ENCODE peak calls at places on chromosomes 6 and 20, in four cellular contexts. U is CD4-positive, alpha-beta T cell; E is vagina; R is HFF-Myc. F is an unnamed sample.
A peak's percentile ranks its signal among the peaks of the same experiment; 100 is the strongest.

GRCh38 chr6:89035252-89036106 is 45.1 kb upstream of the PNRC1 start:
- DNase-seq in U (no peak), E (peak; percentile 100), R (peak; percentile 59), F (peak; percentile 100)

GRCh38 chr20:8226106-8226505 is 94.0 kb downstream of the PLCB1 start:
- DNase-seq in R (no peak), E (no peak), U (no peak), F (no peak)

GRCh38 chr20:58237318-58238182 is 9.1 kb upstream of the ANKRD60 start:
- DNase-seq in R (no peak), E (no peak), U (no peak), F (no peak)

GRCh38 chr6:141726158-141726557 is 406.6 kb upstream of the GJE1 start:
- DNase-seq in R (no peak), E (no peak), U (no peak), F (no peak)

GRCh38 chr6:82842721-82843120 is 222.9 kb downstream of the UBE3D start:
- DNase-seq in E (no peak), U (no peak), R (peak; percentile 20), F (no peak)

GRCh38 chr6:73585566-73586415 is 65.0 kb upstream of the EEF1A1 start:
- DNase-seq in R (peak; percentile 56), U (no peak), E (no peak), F (peak; percentile 64)

GRCh38 chr6:155528982-155529453 is 73.4 kb upstream of the NOX3 start:
- DNase-seq in E (no peak), R (peak; percentile 61), U (no peak), F (peak; percentile 80)

GRCh38 chr20:16699287-16699686 is 30.5 kb upstream of the SNRPB2 start:
- DNase-seq in U (no peak), E (no peak), R (no peak), F (no peak)

GRCh38 chr6:69918766-69919165 is 52.4 kb downstream of the COL19A1 start:
- DNase-seq in E (no peak), R (no peak), U (no peak), F (no peak)

GRCh38 chr6:154653853-154654252 is 79.4 kb upstream of the SCAF8 start:
- DNase-seq in R (peak; percentile 50), U (no peak), E (no peak), F (peak; percentile 95)

GRCh38 chr6:14165091-14165490 is 47.5 kb downstream of the CD83 start:
- DNase-seq in E (no peak), U (no peak), R (peak; percentile 21), F (peak; percentile 64)

GRCh38 chr6:43052842-43053544 is 658 bp downstream of the CUL7 start:
- DNase-seq in U (no peak), E (no peak), R (no peak), F (peak; percentile 21)

GRCh38 chr6:37624606-37625574 is 72.8 kb downstream of the MDGA1 start:
- DNase-seq in E (no peak), U (no peak), R (no peak), F (peak; percentile 74)

GRCh38 chr6:8060346-8060745 is 3.8 kb downstream of the BLOC1S5 start:
- DNase-seq in R (no peak), E (no peak), U (no peak), F (no peak)

GRCh38 chr6:119076173-119076965 is 2.1 kb downstream of the FAM184A start:
- DNase-seq in R (no peak), U (no peak), E (no peak), F (no peak)

GRCh38 chr6:141744194-141744925 is 388.4 kb upstream of the GJE1 start:
- DNase-seq in U (no peak), R (no peak), E (no peak), F (no peak)

GRCh38 chr6:131652472-131652871 is 15.4 kb downstream of the ENPP3 start:
- DNase-seq in R (no peak), E (no peak), U (no peak), F (peak; percentile 79)

GRCh38 chr6:118739976-118740771 is 88.8 kb upstream of the CEP85L start:
- DNase-seq in E (peak; percentile 11), R (peak; percentile 39), U (no peak), F (peak; percentile 32)

GRCh38 chr6:51350308-51350904 is 531.7 kb downstream of the TFAP2B start:
- DNase-seq in U (no peak), R (no peak), E (no peak), F (peak; percentile 29)

GRCh38 chr20:19695081-19695480 is 63.0 kb upstream of the RIN2 start:
- DNase-seq in R (no peak), U (no peak), E (no peak), F (no peak)

GRCh38 chr20:17684077-17684888 is 2.2 kb upstream of the RRBP1 start:
- DNase-seq in R (no peak), E (no peak), U (no peak), F (no peak)

GRCh38 chr6:158595223-158595622 is 35.3 kb downstream of the TMEM181 start:
- DNase-seq in E (no peak), U (no peak), R (no peak), F (peak; percentile 15)

GRCh38 chr6:117906454-117906904 is 585 bp upstream of the SLC35F1 start:
- DNase-seq in U (no peak), E (no peak), R (no peak), F (no peak)

GRCh38 chr20:38304845-38305447 is 990 bp downstream of the BPI start:
- DNase-seq in U (no peak), E (no peak), R (no peak), F (peak; percentile 55)

GRCh38 chr6:133632206-133632605 is 256.7 kb upstream of the TCF21 start:
- DNase-seq in E (no peak), R (no peak), U (no peak), F (peak; percentile 59)

GRCh38 chr6:107867302-107867615 is 43.1 kb upstream of the SCML4 start:
- DNase-seq in R (no peak), U (no peak), E (no peak), F (no peak)

GRCh38 chr6:95431637-95432228 is 145.6 kb upstream of the MANEA start:
- DNase-seq in U (peak; percentile 3), R (peak; percentile 5), E (no peak), F (peak; percentile 63)

GRCh38 chr6:89481695-89482094 is 48.7 kb downstream of the ANKRD6 start:
- DNase-seq in E (no peak), R (no peak), U (no peak), F (no peak)

GRCh38 chr6:155943635-155944034 is 488.0 kb upstream of the NOX3 start:
- DNase-seq in U (no peak), R (no peak), E (no peak), F (peak; percentile 9)

GRCh38 chr6:157381631-157382621 is 936 bp downstream of the ZDHHC14 start:
- DNase-seq in R (no peak), E (no peak), U (peak; percentile 42), F (peak; percentile 57)

GRCh38 chr20:44576297-44576696 is 6.1 kb upstream of the PKIG start:
- DNase-seq in E (no peak), R (peak; percentile 52), U (no peak), F (peak; percentile 18)
- TF ChIP-seq CTCF in E (no peak), R (peak; percentile 53), U (no peak), F (no peak)

GRCh38 chr20:137668-138131 is 4.7 kb upstream of the DEFB126 start:
- DNase-seq in U (no peak), E (no peak), R (no peak), F (peak; percentile 13)
- TF ChIP-seq CTCF in U (no peak), E (no peak), R (peak; percentile 48), F (peak; percentile 39)

GRCh38 chr6:11193434-11193833 is 39.0 kb downstream of the NEDD9 start:
- DNase-seq in E (peak; percentile 34), R (no peak), U (no peak), F (no peak)

GRCh38 chr6:11192167-11192566 is 40.3 kb downstream of the NEDD9 start:
- DNase-seq in R (no peak), U (no peak), E (peak; percentile 52), F (no peak)

GRCh38 chr6:11196511-11197174 is 35.8 kb downstream of the NEDD9 start:
- DNase-seq in R (peak; percentile 83), E (peak; percentile 62), U (no peak), F (no peak)

GRCh38 chr6:11197175-11197535 is 35.3 kb downstream of the NEDD9 start:
- DNase-seq in U (no peak), R (peak; percentile 71), E (no peak), F (no peak)

DNA sequence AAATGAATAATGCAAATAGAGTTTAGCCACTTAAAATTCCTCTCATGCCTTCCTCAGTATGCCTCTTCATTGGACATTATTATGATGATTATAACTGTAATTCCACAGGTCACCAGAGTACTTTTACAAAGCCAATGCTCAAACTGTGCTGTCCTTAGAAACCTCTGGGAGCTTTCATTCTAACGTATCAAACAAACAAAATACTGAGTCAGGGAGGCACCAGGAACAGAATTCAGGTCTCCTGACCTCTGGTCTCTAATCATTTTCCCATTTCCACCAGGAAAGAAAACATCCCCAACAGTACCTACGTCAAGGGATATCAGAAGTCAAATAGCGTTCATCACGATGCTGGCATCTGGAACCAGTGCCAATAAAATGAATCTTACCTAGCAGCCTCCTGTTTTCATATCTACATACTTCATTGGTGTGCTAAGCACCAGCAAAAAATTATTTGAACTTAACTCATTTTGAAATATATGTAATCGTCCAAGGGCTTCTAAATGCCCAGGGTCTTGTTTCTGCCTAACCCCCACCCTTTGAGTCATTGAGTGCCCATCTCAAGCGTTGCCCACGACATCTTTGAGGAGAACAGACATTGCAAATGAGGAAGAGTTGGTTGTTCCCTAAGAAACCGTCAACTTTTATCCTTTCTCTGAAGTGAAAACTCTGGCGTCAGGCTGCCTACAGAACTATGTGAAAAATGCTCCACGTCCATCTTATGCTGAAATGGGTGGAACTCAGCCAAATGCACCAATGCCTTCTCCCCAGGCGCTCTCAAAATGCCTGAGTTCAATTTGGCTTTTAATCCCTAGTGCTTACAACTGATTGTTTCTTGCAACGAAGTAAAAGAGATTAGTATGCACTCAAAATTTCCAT is 37.8 kb downstream of the NEDD9 start:
- DNase-seq in U (no peak), E (peak; percentile 56), R (no peak), F (no peak)
- TF ChIP-seq CTCF in U (no peak), E (no peak), R (no peak), F (no peak)

GRCh38 chr6:4322846-4323309 is 187.5 kb upstream of the ECI2 start:
- DNase-seq in E (peak; percentile 80), U (no peak), R (no peak), F (peak; percentile 93)
- TF ChIP-seq CTCF in E (no peak), U (no peak), R (no peak), F (no peak)

DNA sequence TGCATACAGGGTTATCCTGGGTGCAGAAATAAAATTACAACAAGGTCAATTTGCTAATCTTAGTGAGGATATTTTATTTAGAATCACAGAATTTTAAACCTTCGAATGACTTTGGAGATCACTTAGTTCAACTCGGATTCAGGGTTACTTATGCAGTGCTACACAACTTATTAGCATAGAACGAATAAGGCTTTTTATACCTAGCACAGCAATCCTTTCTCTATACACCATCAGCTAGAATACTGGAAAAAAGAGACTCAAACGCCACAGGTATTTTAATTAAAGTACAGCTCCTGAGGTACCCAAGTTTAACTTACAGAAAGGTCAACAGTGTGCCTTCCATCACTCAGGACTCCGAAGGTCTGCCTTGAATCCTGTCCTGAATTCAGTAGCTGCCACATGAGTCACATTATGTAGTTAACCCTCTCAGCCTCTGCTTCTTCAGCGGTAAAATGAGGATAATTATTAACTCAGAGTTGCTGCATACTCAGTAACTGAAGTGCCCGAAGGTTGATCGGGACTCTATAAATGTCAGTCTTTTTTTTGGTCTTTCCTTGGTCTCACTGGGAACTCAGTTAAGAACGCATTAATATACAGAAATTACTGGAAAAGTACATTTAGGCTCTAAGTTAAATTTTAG is 6.0 kb upstream of the QKI start:
- DNase-seq in E (no peak), U (no peak), R (no peak), F (no peak)
- TF ChIP-seq CTCF in E (no peak), U (no peak), R (no peak), F (no peak)

F was measured in epithelial cell of esophagus.